ENCODE peak calls at places on chromosome 21, in seven cellular contexts. T, G, J, Q, V, B and K are unnamed samples.

GRCh38 chr21:40115775-40116174 is 248.5 kb downstream of the PCP4 start:
- DNase-seq in T (no peak), G (no peak), J (no peak), Q (no peak), V (no peak), B (no peak), K (no peak)

GRCh38 chr21:26961704-26962103 is 5.2 kb downstream of the ADAMTS5 start:
- DNase-seq in T (no peak), G (no peak), J (no peak), Q (peak; percentile 20), V (no peak), B (no peak), K (no peak)

GRCh38 chr21:45640001-45640887 is 3.3 kb upstream of the PCBP3 start:
- DNase-seq in T (no peak), G (no peak), J (no peak), Q (no peak), V (no peak), B (no peak), K (no peak)

GRCh38 chr21:32624726-32625125 is 12.5 kb upstream of the CFAP298 start:
- DNase-seq in T (no peak), G (no peak), J (peak; percentile 72), Q (peak; percentile 47), V (no peak), B (peak; percentile 44), K (no peak)

GRCh38 chr21:34536820-34537219 is 24.8 kb upstream of the KCNE1 start:
- DNase-seq in T (no peak), G (no peak), J (peak; percentile 41), Q (peak; percentile 68), V (no peak), B (no peak), K (peak; percentile 28)

GRCh38 chr21:45880097-45881068 is 101.2 kb upstream of the COL6A1 start:
- DNase-seq in T (peak; percentile 91), G (peak; percentile 18), J (peak; percentile 56), Q (peak; percentile 82), V (peak; percentile 59), B (peak; percentile 79), K (peak; percentile 82)

GRCh38 chr21:35206141-35207125 is 157.3 kb upstream of the RUNX1 start:
- DNase-seq in T (no peak), G (no peak), J (peak; percentile 28), Q (no peak), V (no peak), B (no peak), K (no peak)

GRCh38 chr21:26849428-26850115 is 4.4 kb upstream of the ADAMTS1 start:
- DNase-seq in T (no peak), G (no peak), J (peak; percentile 67), Q (peak; percentile 67), V (no peak), B (no peak), K (peak; percentile 75)

GRCh38 chr21:16193758-16194606 is 464.2 kb downstream of the USP25 start:
- DNase-seq in T (no peak), G (peak; percentile 33), J (peak; percentile 83), Q (peak; percentile 86), V (peak; percentile 61), B (peak; percentile 20), K (peak; percentile 82)

GRCh38 chr21:41536076-41536826 is 28.3 kb upstream of the TMPRSS2 start:
- DNase-seq in T (peak; percentile 84), G (no peak), J (peak; percentile 58), Q (no peak), V (no peak), B (no peak), K (no peak)

GRCh38 chr21:38254970-38255369 is 1.8 kb upstream of the KCNJ15 start:
- DNase-seq in T (no peak), G (no peak), J (no peak), Q (no peak), V (no peak), B (no peak), K (no peak)

GRCh38 chr21:42120056-42120903 is 49.2 kb downstream of the UMODL1 start:
- DNase-seq in T (no peak), G (no peak), J (peak; percentile 60), Q (no peak), V (no peak), B (no peak), K (no peak)

GRCh38 chr21:35603471-35603870 is 456.9 kb downstream of the SETD4 start:
- DNase-seq in T (no peak), G (no peak), J (no peak), Q (no peak), V (no peak), B (no peak), K (no peak)

GRCh38 chr21:14097881-14098499 is 112.8 kb downstream of the LIPI start:
- DNase-seq in T (no peak), G (no peak), J (no peak), Q (no peak), V (no peak), B (no peak), K (no peak)